ENCODE peak calls at places on chromosomes 1 and 21, in six cellular contexts. N is NCI-H2081, Z is iris pigment epithelial cell, G is MM.1S, M is NB4, A is T follicular helper cell. F is an unnamed sample.
A peak's percentile ranks its signal among the peaks of the same experiment; 100 is the strongest.

GRCh38 chr1:42260376-42261078 is 74.5 kb downstream of the FOXJ3 start:
- DNase-seq in N (no peak), Z (peak; percentile 43), G (peak; percentile 69), M (no peak), A (no peak), F (no peak)

GRCh38 chr1:224846119-224846907 is 83.2 kb upstream of the DNAH14 start:
- DNase-seq in N (no peak), Z (no peak), G (no peak), M (no peak), A (no peak), F (no peak)

GRCh38 chr1:31568895-31569655 is 7.2 kb upstream of the TINAGL1 start:
- DNase-seq in N (no peak), Z (no peak), G (no peak), M (no peak), A (no peak), F (no peak)

GRCh38 chr1:62481681-62482080 is 44.8 kb downstream of the USP1 start:
- DNase-seq in N (no peak), Z (peak; percentile 10), G (no peak), M (no peak), A (no peak), F (peak; percentile 9)

GRCh38 chr1:53616927-53617326 is 122.0 kb downstream of the GLIS1 start:
- DNase-seq in N (no peak), Z (peak; percentile 39), G (no peak), M (no peak), A (no peak), F (peak; percentile 22)

GRCh38 chr21:32278068-32278467 is 781 bp downstream of the MIS18A start:
- DNase-seq in N (no peak), Z (peak; percentile 11), G (no peak), M (peak; percentile 62), A (no peak), F (peak; percentile 4)

GRCh38 chr1:77829851-77830250 is 50.4 kb downstream of the MIGA1 start:
- DNase-seq in N (no peak), Z (no peak), G (no peak), M (no peak), A (no peak), F (peak; percentile 35)

GRCh38 chr1:43121251-43121650 is 50.8 kb downstream of the EBNA1BP2 start:
- DNase-seq in N (peak; percentile 19), Z (no peak), G (no peak), M (no peak), A (no peak), F (no peak)

GRCh38 chr21:9755611-9756010 is 765.8 kb upstream of the TPTE start:
- DNase-seq in N (no peak), Z (no peak), G (no peak), M (no peak), A (no peak), F (no peak)

GRCh38 chr1:198206292-198206691 is 49.5 kb downstream of the NEK7 start:
- DNase-seq in N (no peak), Z (no peak), G (no peak), M (no peak), A (no peak), F (no peak)

GRCh38 chr21:42618713-42619112 is 34.7 kb upstream of the PDE9A start:
- DNase-seq in N (peak; percentile 45), Z (no peak), G (no peak), M (no peak), A (no peak), F (no peak)

GRCh38 chr1:25795955-25796806 is 3.8 kb upstream of the SELENON start:
- DNase-seq in N (peak; percentile 94), Z (no peak), G (no peak), M (no peak), A (no peak), F (no peak)

GRCh38 chr1:239348635-239349353 is 37.6 kb upstream of the CHRM3 start:
- DNase-seq in N (no peak), Z (no peak), G (no peak), M (no peak), A (no peak), F (no peak)

GRCh38 chr1:36458910-36459309 is 5.3 kb downstream of the MRPS15 start:
- DNase-seq in N (no peak), Z (no peak), G (no peak), M (peak; percentile 65), A (no peak), F (no peak)

GRCh38 chr1:79532555-79532954 is 526.0 kb upstream of the ADGRL4 start:
- DNase-seq in N (no peak), Z (no peak), G (peak; percentile 49), M (no peak), A (no peak), F (no peak)

GRCh38 chr1:33328817-33329216 is 7.9 kb upstream of the A3GALT2 start:
- DNase-seq in N (no peak), Z (peak; percentile 12), G (no peak), M (no peak), A (no peak), F (no peak)

GRCh38 chr1:29239142-29239541 is 2.8 kb downstream of the PTPRU start:
- DNase-seq in N (no peak), Z (peak; percentile 21), G (no peak), M (no peak), A (no peak), F (peak; percentile 44)

GRCh38 chr21:44421901-44422840 is 33.1 kb upstream of the LRRC3 start:
- DNase-seq in N (no peak), Z (no peak), G (no peak), M (no peak), A (no peak), F (no peak)

GRCh38 chr1:58769809-58770345 is 14.0 kb downstream of the JUN start:
- DNase-seq in N (no peak), Z (no peak), G (no peak), M (no peak), A (no peak), F (no peak)

GRCh38 chr21:42363331-42363730 is 3.0 kb downstream of the TFF1 start:
- DNase-seq in N (no peak), Z (no peak), G (no peak), M (no peak), A (no peak), F (no peak)

GRCh38 chr1:38776466-38776865 is 83.1 kb downstream of the RRAGC start:
- DNase-seq in N (peak; percentile 29), Z (no peak), G (no peak), M (no peak), A (no peak), F (no peak)

GRCh38 chr1:234212764-234213406 is 160.4 kb upstream of the COA6 start:
- DNase-seq in N (peak; percentile 84), Z (peak; percentile 37), G (peak; percentile 39), M (peak; percentile 73), A (no peak), F (peak; percentile 60)

GRCh38 chr1:155964193-155964592 is 14.2 kb downstream of the ARHGEF2 start:
- DNase-seq in N (no peak), Z (no peak), G (no peak), M (no peak), A (no peak), F (no peak)

GRCh38 chr21:42385619-42386018 is 10.2 kb downstream of the TMPRSS3 start:
- DNase-seq in N (no peak), Z (no peak), G (no peak), M (no peak), A (no peak), F (no peak)

GRCh38 chr1:240492832-240493440 is 119.0 kb downstream of the GREM2 start:
- DNase-seq in N (no peak), Z (peak; percentile 75), G (no peak), M (no peak), A (no peak), F (no peak)

GRCh38 chr1:230919201-230919600 is 50.9 kb upstream of the C1orf198 start:
- DNase-seq in N (peak; percentile 20), Z (no peak), G (no peak), M (no peak), A (no peak), F (no peak)

GRCh38 chr1:178634445-178634844 is 90.6 kb upstream of the RALGPS2 start:
- DNase-seq in N (no peak), Z (no peak), G (no peak), M (no peak), A (no peak), F (peak; percentile 97)

GRCh38 chr1:114108741-114109255 is 44.9 kb downstream of the SYT6 start:
- DNase-seq in N (no peak), Z (peak; percentile 39), G (no peak), M (peak; percentile 46), A (no peak), F (peak; percentile 41)

GRCh38 chr1:18575620-18576019 is 55.0 kb upstream of the PAX7 start:
- DNase-seq in N (no peak), Z (peak; percentile 17), G (no peak), M (no peak), A (peak; percentile 20), F (no peak)

GRCh38 chr21:26280715-26281310 is 110.2 kb upstream of the APP start:
- DNase-seq in N (no peak), Z (peak; percentile 1), G (no peak), M (no peak), A (no peak), F (peak; percentile 0)

GRCh38 chr1:156104861-156105546 is 9.5 kb upstream of the LMNA start:
- DNase-seq in N (no peak), Z (no peak), G (no peak), M (no peak), A (no peak), F (peak; percentile 78)

GRCh38 chr1:230853736-230854135 is 14.6 kb downstream of the C1orf198 start:
- DNase-seq in N (no peak), Z (no peak), G (no peak), M (no peak), A (no peak), F (no peak)

GRCh38 chr1:209443975-209444651 is 139.4 kb upstream of the CAMK1G start:
- DNase-seq in N (no peak), Z (no peak), G (no peak), M (no peak), A (no peak), F (no peak)

GRCh38 chr1:222454782-222455181 is 93.1 kb downstream of the HHIPL2 start:
- DNase-seq in N (no peak), Z (no peak), G (no peak), M (no peak), A (no peak), F (peak; percentile 85)

GRCh38 chr1:16921391-16922185 is at the start of gene CROCC:
- DNase-seq in N (no peak), Z (peak; percentile 52), G (no peak), M (peak; percentile 44), A (no peak), F (peak; percentile 54)

GRCh38 chr1:55692721-55693120 is 477.6 kb upstream of the USP24 start:
- DNase-seq in N (no peak), Z (no peak), G (no peak), M (no peak), A (no peak), F (no peak)

F was measured in EH.